ENCODE peak calls at places on chromosomes 13 and 19, in eight cellular contexts. M, Y, B, T, H, V, X and I are unnamed samples.

GRCh38 chr19:4295972-4296771 is 6.0 kb downstream of the TMIGD2 start:
- DNase-seq in M (peak; percentile 85), Y (peak; percentile 45), B (no peak), T (no peak), H (peak; percentile 14), V (no peak), X (no peak), I (no peak)

GRCh38 chr13:20142019-20142926 is 18.6 kb downstream of the GJA3 start:
- DNase-seq in M (no peak), Y (peak; percentile 53), B (no peak), T (no peak), H (no peak), V (no peak), X (no peak), I (no peak)

GRCh38 chr13:43874512-43875092 is 4.9 kb downstream of the CCDC122 start:
- DNase-seq in M (no peak), Y (peak; percentile 31), B (no peak), T (peak; percentile 62), H (peak; percentile 33), V (no peak), X (peak; percentile 28), I (peak; percentile 68)

GRCh38 chr19:6021878-6022569 is 44.1 kb upstream of the RANBP3 start:
- DNase-seq in M (peak; percentile 72), Y (peak; percentile 96), B (peak; percentile 74), T (peak; percentile 91), H (peak; percentile 74), V (peak; percentile 31), X (peak; percentile 74), I (peak; percentile 75)

GRCh38 chr13:110225609-110226008 is 81.3 kb downstream of the COL4A1 start:
- DNase-seq in M (no peak), Y (no peak), B (no peak), T (no peak), H (no peak), V (no peak), X (no peak), I (no peak)

GRCh38 chr13:41244555-41244954 is 18.8 kb downstream of the MTRF1 start:
- DNase-seq in M (no peak), Y (peak; percentile 11), B (no peak), T (peak; percentile 53), H (no peak), V (no peak), X (peak; percentile 61), I (no peak)

GRCh38 chr19:9836021-9836420 is 903 bp downstream of the PIN1 start:
- DNase-seq in M (no peak), Y (no peak), B (no peak), T (peak; percentile 60), H (no peak), V (no peak), X (peak; percentile 59), I (peak; percentile 52)

GRCh38 chr13:32911506-32911905 is 104.7 kb upstream of the KL start:
- DNase-seq in M (peak; percentile 41), Y (peak; percentile 64), B (no peak), T (peak; percentile 88), H (peak; percentile 72), V (peak; percentile 30), X (peak; percentile 75), I (peak; percentile 26)

GRCh38 chr19:18254546-18255500 is 19.4 kb downstream of the IQCN start:
- DNase-seq in M (no peak), Y (peak; percentile 71), B (no peak), T (no peak), H (no peak), V (no peak), X (no peak), I (no peak)

GRCh38 chr19:44164327-44164672 is 600 bp upstream of the ZNF226 start:
- DNase-seq in M (no peak), Y (no peak), B (no peak), T (no peak), H (no peak), V (no peak), X (no peak), I (no peak)

GRCh38 chr13:114146629-114147028 is 14.2 kb upstream of the RASA3 start:
- DNase-seq in M (no peak), Y (peak; percentile 62), B (no peak), T (peak; percentile 26), H (no peak), V (no peak), X (no peak), I (no peak)

GRCh38 chr13:82947121-82948077 is 934.9 kb downstream of the SLITRK1 start:
- DNase-seq in M (no peak), Y (no peak), B (no peak), T (peak; percentile 40), H (no peak), V (no peak), X (peak; percentile 20), I (no peak)

GRCh38 chr13:113155982-113156655 is 2.3 kb upstream of the PROZ start:
- DNase-seq in M (no peak), Y (no peak), B (no peak), T (no peak), H (no peak), V (no peak), X (peak; percentile 28), I (no peak)

GRCh38 chr13:48595330-48596127 is 58.2 kb upstream of the CYSLTR2 start:
- DNase-seq in M (peak; percentile 79), Y (peak; percentile 68), B (peak; percentile 38), T (peak; percentile 93), H (peak; percentile 70), V (peak; percentile 66), X (peak; percentile 81), I (peak; percentile 83)

GRCh38 chr13:106649495-106649894 is 81.6 kb upstream of the ARGLU1 start:
- DNase-seq in M (no peak), Y (no peak), B (no peak), T (peak; percentile 37), H (peak; percentile 39), V (no peak), X (peak; percentile 60), I (no peak)

GRCh38 chr19:31962565-31962996 is 382.8 kb upstream of the ZNF507 start:
- DNase-seq in M (no peak), Y (no peak), B (no peak), T (no peak), H (no peak), V (no peak), X (no peak), I (no peak)

GRCh38 chr13:114264886-114265611 is 16.4 kb upstream of the UPF3A start:
- DNase-seq in M (no peak), Y (no peak), B (no peak), T (peak; percentile 43), H (no peak), V (no peak), X (peak; percentile 76), I (peak; percentile 52)

GRCh38 chr13:94590744-94591143 is 5.2 kb downstream of the TGDS start:
- DNase-seq in M (no peak), Y (no peak), B (no peak), T (no peak), H (no peak), V (no peak), X (no peak), I (no peak)

GRCh38 chr13:39540929-39541605 is 61.9 kb downstream of the LHFPL6 start:
- DNase-seq in M (no peak), Y (no peak), B (no peak), T (peak; percentile 25), H (no peak), V (no peak), X (no peak), I (no peak)

GRCh38 chr13:99796175-99796819 is 175.3 kb downstream of the ZIC5 start:
- DNase-seq in M (no peak), Y (peak; percentile 94), B (no peak), T (peak; percentile 57), H (peak; percentile 72), V (no peak), X (peak; percentile 29), I (peak; percentile 37)

GRCh38 chr19:40756502-40757110 is 5.6 kb downstream of the SNRPA start:
- DNase-seq in M (no peak), Y (no peak), B (no peak), T (no peak), H (no peak), V (no peak), X (no peak), I (no peak)

GRCh38 chr19:10884273-10884672 is 12.9 kb downstream of the CARM1 start:
- DNase-seq in M (no peak), Y (no peak), B (peak; percentile 45), T (peak; percentile 25), H (no peak), V (no peak), X (peak; percentile 55), I (peak; percentile 88)

GRCh38 chr13:67619987-67620386 is 389.9 kb upstream of the PCDH9 start:
- DNase-seq in M (no peak), Y (no peak), B (no peak), T (peak; percentile 60), H (peak; percentile 45), V (no peak), X (peak; percentile 55), I (no peak)

GRCh38 chr13:84360843-84361242 is 478.6 kb upstream of the SLITRK1 start:
- DNase-seq in M (no peak), Y (no peak), B (no peak), T (no peak), H (no peak), V (no peak), X (no peak), I (no peak)

GRCh38 chr13:79369226-79369625 is 36.8 kb downstream of the RBM26 start:
- DNase-seq in M (no peak), Y (no peak), B (no peak), T (no peak), H (no peak), V (no peak), X (no peak), I (no peak)